ENCODE peak calls at places on chromosome 10, in nine cellular contexts. One of them, this sample, is unnamed.

GRCh38 chr10:89952314-89952713 is 250.9 kb downstream of the KIF20B start:
- DNase-seq in lower lobe of right lung: no peak
- DNase-seq in iris pigment epithelial cell: no peak
- DNase-seq in amniotic epithelial cell: no peak
- DNase-seq in T-helper 2 cell treated with Interferon-gamma antibody and Interleukin-4, amounts not matched to agents 5 μg/mL and 100 μg/mL, for 36 hours: no peak
- DNase-seq in HEK293T: no peak
- DNase-seq in left ventricle myocardium superior: no peak
- DNase-seq in B cell: no peak
- DNase-seq in AG20443: no peak
- DNase-seq in this sample: no peak

GRCh38 chr10:131574707-131575430 is 263.3 kb upstream of the TCERG1L start:
- DNase-seq in B cell: no peak
- DNase-seq in iris pigment epithelial cell: no peak
- DNase-seq in lower lobe of right lung: no peak
- DNase-seq in left ventricle myocardium superior: no peak
- DNase-seq in HEK293T: no peak
- DNase-seq in T-helper 2 cell treated with Interferon-gamma antibody and Interleukin-4, amounts not matched to agents 5 μg/mL and 100 μg/mL, for 36 hours: no peak
- DNase-seq in amniotic epithelial cell: no peak
- DNase-seq in AG20443: no peak
- DNase-seq in this sample: no peak

GRCh38 chr10:67697646-67698245 is 1.8 kb upstream of the CTNNA3 start:
- DNase-seq in lower lobe of right lung: no peak
- DNase-seq in iris pigment epithelial cell: peak; percentile 68
- DNase-seq in AG20443: peak; percentile 58
- DNase-seq in amniotic epithelial cell: peak; percentile 54
- DNase-seq in left ventricle myocardium superior: no peak
- DNase-seq in HEK293T: peak; percentile 35
- DNase-seq in B cell: no peak
- DNase-seq in T-helper 2 cell treated with Interferon-gamma antibody and Interleukin-4, amounts not matched to agents 5 μg/mL and 100 μg/mL, for 36 hours: peak; percentile 14
- DNase-seq in this sample: peak; percentile 56

GRCh38 chr10:11165591-11166543 is 148.2 kb downstream of the CELF2 start:
- DNase-seq in B cell: peak; percentile 75
- DNase-seq in lower lobe of right lung: peak; percentile 63
- DNase-seq in left ventricle myocardium superior: peak; percentile 85
- DNase-seq in amniotic epithelial cell: no peak
- DNase-seq in iris pigment epithelial cell: no peak
- DNase-seq in AG20443: peak; percentile 45
- DNase-seq in T-helper 2 cell treated with Interferon-gamma antibody and Interleukin-4, amounts not matched to agents 5 μg/mL and 100 μg/mL, for 36 hours: peak; percentile 74
- DNase-seq in HEK293T: peak; percentile 64
- DNase-seq in this sample: no peak

GRCh38 chr10:93993782-93994668 is at the start of gene PLCE1:
- DNase-seq in left ventricle myocardium superior: peak; percentile 76
- DNase-seq in lower lobe of right lung: peak; percentile 71
- DNase-seq in T-helper 2 cell treated with Interferon-gamma antibody and Interleukin-4, amounts not matched to agents 5 μg/mL and 100 μg/mL, for 36 hours: no peak
- DNase-seq in iris pigment epithelial cell: no peak
- DNase-seq in HEK293T: peak; percentile 77
- DNase-seq in AG20443: peak; percentile 95
- DNase-seq in amniotic epithelial cell: no peak
- DNase-seq in B cell: no peak
- DNase-seq in this sample: no peak

GRCh38 chr10:118692911-118693310 is 61.9 kb downstream of the CACUL1 start:
- DNase-seq in amniotic epithelial cell: peak; percentile 90
- DNase-seq in B cell: no peak
- DNase-seq in lower lobe of right lung: no peak
- DNase-seq in AG20443: peak; percentile 83
- DNase-seq in HEK293T: no peak
- DNase-seq in T-helper 2 cell treated with Interferon-gamma antibody and Interleukin-4, amounts not matched to agents 5 μg/mL and 100 μg/mL, for 36 hours: no peak
- DNase-seq in left ventricle myocardium superior: no peak
- DNase-seq in iris pigment epithelial cell: peak; percentile 90
- DNase-seq in this sample: peak; percentile 68

GRCh38 chr10:88810196-88810961 is 7.8 kb downstream of the LIPM start:
- DNase-seq in left ventricle myocardium superior: no peak
- DNase-seq in amniotic epithelial cell: peak; percentile 70
- DNase-seq in iris pigment epithelial cell: peak; percentile 74
- DNase-seq in lower lobe of right lung: no peak
- DNase-seq in AG20443: peak; percentile 67
- DNase-seq in HEK293T: peak; percentile 58
- DNase-seq in B cell: no peak
- DNase-seq in T-helper 2 cell treated with Interferon-gamma antibody and Interleukin-4, amounts not matched to agents 5 μg/mL and 100 μg/mL, for 36 hours: no peak
- DNase-seq in this sample: peak; percentile 85

GRCh38 chr10:130761032-130761575 is 550.4 kb downstream of the TCERG1L start:
- DNase-seq in lower lobe of right lung: no peak
- DNase-seq in HEK293T: no peak
- DNase-seq in AG20443: no peak
- DNase-seq in left ventricle myocardium superior: no peak
- DNase-seq in iris pigment epithelial cell: no peak
- DNase-seq in B cell: no peak
- DNase-seq in T-helper 2 cell treated with Interferon-gamma antibody and Interleukin-4, amounts not matched to agents 5 μg/mL and 100 μg/mL, for 36 hours: no peak
- DNase-seq in amniotic epithelial cell: no peak
- DNase-seq in this sample: no peak

GRCh38 chr10:103781329-103782061 is 73.9 kb downstream of the SH3PXD2A start:
- DNase-seq in T-helper 2 cell treated with Interferon-gamma antibody and Interleukin-4, amounts not matched to agents 5 μg/mL and 100 μg/mL, for 36 hours: no peak
- DNase-seq in B cell: no peak
- DNase-seq in lower lobe of right lung: no peak
- DNase-seq in AG20443: peak; percentile 84
- DNase-seq in amniotic epithelial cell: peak; percentile 94
- DNase-seq in left ventricle myocardium superior: no peak
- DNase-seq in HEK293T: no peak
- DNase-seq in iris pigment epithelial cell: peak; percentile 69
- DNase-seq in this sample: peak; percentile 98

GRCh38 chr10:93757136-93757535 is 600 bp upstream of the LGI1 start:
- DNase-seq in left ventricle myocardium superior: no peak
- DNase-seq in T-helper 2 cell treated with Interferon-gamma antibody and Interleukin-4, amounts not matched to agents 5 μg/mL and 100 μg/mL, for 36 hours: no peak
- DNase-seq in HEK293T: peak; percentile 58
- DNase-seq in amniotic epithelial cell: no peak
- DNase-seq in lower lobe of right lung: no peak
- DNase-seq in B cell: no peak
- DNase-seq in iris pigment epithelial cell: no peak
- DNase-seq in AG20443: no peak
- DNase-seq in this sample: no peak

GRCh38 chr10:58209669-58210068 is 58.0 kb downstream of the IPMK start:
- DNase-seq in amniotic epithelial cell: peak; percentile 12
- DNase-seq in lower lobe of right lung: no peak
- DNase-seq in iris pigment epithelial cell: peak; percentile 39
- DNase-seq in HEK293T: no peak
- DNase-seq in left ventricle myocardium superior: peak; percentile 69
- DNase-seq in B cell: no peak
- DNase-seq in AG20443: no peak
- DNase-seq in T-helper 2 cell treated with Interferon-gamma antibody and Interleukin-4, amounts not matched to agents 5 μg/mL and 100 μg/mL, for 36 hours: no peak
- DNase-seq in this sample: no peak

GRCh38 chr10:14146005-14146404 is 184.7 kb downstream of the FRMD4A start:
- DNase-seq in T-helper 2 cell treated with Interferon-gamma antibody and Interleukin-4, amounts not matched to agents 5 μg/mL and 100 μg/mL, for 36 hours: no peak
- DNase-seq in iris pigment epithelial cell: peak; percentile 81
- DNase-seq in AG20443: peak; percentile 44
- DNase-seq in HEK293T: no peak
- DNase-seq in amniotic epithelial cell: peak; percentile 69
- DNase-seq in left ventricle myocardium superior: no peak
- DNase-seq in B cell: no peak
- DNase-seq in lower lobe of right lung: no peak
- DNase-seq in this sample: peak; percentile 9

GRCh38 chr10:33099748-33100147 is 141.7 kb upstream of the ITGB1 start:
- DNase-seq in amniotic epithelial cell: no peak
- DNase-seq in HEK293T: no peak
- DNase-seq in left ventricle myocardium superior: no peak
- DNase-seq in AG20443: peak; percentile 69
- DNase-seq in lower lobe of right lung: no peak
- DNase-seq in B cell: no peak
- DNase-seq in T-helper 2 cell treated with Interferon-gamma antibody and Interleukin-4, amounts not matched to agents 5 μg/mL and 100 μg/mL, for 36 hours: no peak
- DNase-seq in iris pigment epithelial cell: peak; percentile 77
- DNase-seq in this sample: no peak

GRCh38 chr10:93620925-93621324 is 8.6 kb downstream of the PDE6C start:
- DNase-seq in lower lobe of right lung: no peak
- DNase-seq in amniotic epithelial cell: no peak
- DNase-seq in HEK293T: no peak
- DNase-seq in B cell: no peak
- DNase-seq in left ventricle myocardium superior: no peak
- DNase-seq in T-helper 2 cell treated with Interferon-gamma antibody and Interleukin-4, amounts not matched to agents 5 μg/mL and 100 μg/mL, for 36 hours: no peak
- DNase-seq in AG20443: no peak
- DNase-seq in iris pigment epithelial cell: no peak
- DNase-seq in this sample: no peak

GRCh38 chr10:132665946-132666732 is 119.8 kb downstream of the NKX6-2 start:
- DNase-seq in B cell: no peak
- DNase-seq in AG20443: peak; percentile 89
- DNase-seq in amniotic epithelial cell: peak; percentile 90
- DNase-seq in HEK293T: no peak
- DNase-seq in T-helper 2 cell treated with Interferon-gamma antibody and Interleukin-4, amounts not matched to agents 5 μg/mL and 100 μg/mL, for 36 hours: peak; percentile 19
- DNase-seq in iris pigment epithelial cell: peak; percentile 91
- DNase-seq in lower lobe of right lung: peak; percentile 24
- DNase-seq in left ventricle myocardium superior: no peak
- DNase-seq in this sample: peak; percentile 96

GRCh38 chr10:85044-85443 is 35.9 kb upstream of the TUBB8 start:
- DNase-seq in iris pigment epithelial cell: no peak
- DNase-seq in left ventricle myocardium superior: no peak
- DNase-seq in amniotic epithelial cell: no peak
- DNase-seq in AG20443: no peak
- DNase-seq in HEK293T: no peak
- DNase-seq in T-helper 2 cell treated with Interferon-gamma antibody and Interleukin-4, amounts not matched to agents 5 μg/mL and 100 μg/mL, for 36 hours: no peak
- DNase-seq in B cell: no peak
- DNase-seq in lower lobe of right lung: no peak
- DNase-seq in this sample: no peak

GRCh38 chr10:122796796-122797195 is 48.9 kb downstream of the CUZD1 start:
- DNase-seq in T-helper 2 cell treated with Interferon-gamma antibody and Interleukin-4, amounts not matched to agents 5 μg/mL and 100 μg/mL, for 36 hours: no peak
- DNase-seq in lower lobe of right lung: no peak
- DNase-seq in left ventricle myocardium superior: no peak
- DNase-seq in B cell: no peak
- DNase-seq in HEK293T: no peak
- DNase-seq in amniotic epithelial cell: no peak
- DNase-seq in iris pigment epithelial cell: no peak
- DNase-seq in AG20443: no peak
- DNase-seq in this sample: no peak

GRCh38 chr10:81876253-81876731 is 1.3 kb downstream of the NRG3 start:
- DNase-seq in lower lobe of right lung: no peak
- DNase-seq in iris pigment epithelial cell: no peak
- DNase-seq in left ventricle myocardium superior: no peak
- DNase-seq in B cell: no peak
- DNase-seq in T-helper 2 cell treated with Interferon-gamma antibody and Interleukin-4, amounts not matched to agents 5 μg/mL and 100 μg/mL, for 36 hours: no peak
- DNase-seq in AG20443: peak; percentile 12
- DNase-seq in HEK293T: no peak
- DNase-seq in amniotic epithelial cell: no peak
- DNase-seq in this sample: no peak

GRCh38 chr10:60281331-60281730 is 108.3 kb downstream of the ANK3 start:
- DNase-seq in HEK293T: no peak
- DNase-seq in AG20443: no peak
- DNase-seq in lower lobe of right lung: no peak
- DNase-seq in iris pigment epithelial cell: peak; percentile 92
- DNase-seq in T-helper 2 cell treated with Interferon-gamma antibody and Interleukin-4, amounts not matched to agents 5 μg/mL and 100 μg/mL, for 36 hours: no peak
- DNase-seq in amniotic epithelial cell: no peak
- DNase-seq in left ventricle myocardium superior: no peak
- DNase-seq in B cell: no peak
- DNase-seq in this sample: peak; percentile 41

GRCh38 chr10:110822708-110823291 is 48.9 kb upstream of the PDCD4 start:
- DNase-seq in AG20443: no peak
- DNase-seq in iris pigment epithelial cell: no peak
- DNase-seq in T-helper 2 cell treated with Interferon-gamma antibody and Interleukin-4, amounts not matched to agents 5 μg/mL and 100 μg/mL, for 36 hours: no peak
- DNase-seq in amniotic epithelial cell: no peak
- DNase-seq in lower lobe of right lung: no peak
- DNase-seq in left ventricle myocardium superior: no peak
- DNase-seq in HEK293T: no peak
- DNase-seq in B cell: no peak
- DNase-seq in this sample: no peak

GRCh38 chr10:27890971-27891370 is 107.9 kb downstream of the ODAD2 start:
- DNase-seq in iris pigment epithelial cell: no peak
- DNase-seq in HEK293T: no peak
- DNase-seq in amniotic epithelial cell: no peak
- DNase-seq in T-helper 2 cell treated with Interferon-gamma antibody and Interleukin-4, amounts not matched to agents 5 μg/mL and 100 μg/mL, for 36 hours: no peak
- DNase-seq in B cell: no peak
- DNase-seq in left ventricle myocardium superior: no peak
- DNase-seq in AG20443: no peak
- DNase-seq in lower lobe of right lung: no peak
- DNase-seq in this sample: no peak

GRCh38 chr10:3096149-3096548 is 28.8 kb downstream of the PFKP start:
- DNase-seq in amniotic epithelial cell: peak; percentile 41
- DNase-seq in AG20443: peak; percentile 24
- DNase-seq in HEK293T: no peak
- DNase-seq in iris pigment epithelial cell: no peak
- DNase-seq in lower lobe of right lung: no peak
- DNase-seq in T-helper 2 cell treated with Interferon-gamma antibody and Interleukin-4, amounts not matched to agents 5 μg/mL and 100 μg/mL, for 36 hours: no peak
- DNase-seq in left ventricle myocardium superior: no peak
- DNase-seq in B cell: no peak
- DNase-seq in this sample: no peak

GRCh38 chr10:97096327-97097153 is 89.2 kb downstream of the SLIT1 start:
- DNase-seq in B cell: no peak
- DNase-seq in AG20443: no peak
- DNase-seq in iris pigment epithelial cell: no peak
- DNase-seq in T-helper 2 cell treated with Interferon-gamma antibody and Interleukin-4, amounts not matched to agents 5 μg/mL and 100 μg/mL, for 36 hours: no peak
- DNase-seq in left ventricle myocardium superior: peak; percentile 89
- DNase-seq in lower lobe of right lung: no peak
- DNase-seq in amniotic epithelial cell: no peak
- DNase-seq in HEK293T: no peak
- DNase-seq in this sample: no peak

GRCh38 chr10:124534231-124534798 is 72.7 kb downstream of the LHPP start:
- DNase-seq in B cell: peak; percentile 75
- DNase-seq in left ventricle myocardium superior: peak; percentile 66
- DNase-seq in AG20443: no peak
- DNase-seq in lower lobe of right lung: peak; percentile 62
- DNase-seq in T-helper 2 cell treated with Interferon-gamma antibody and Interleukin-4, amounts not matched to agents 5 μg/mL and 100 μg/mL, for 36 hours: no peak
- DNase-seq in iris pigment epithelial cell: peak; percentile 27
- DNase-seq in HEK293T: peak; percentile 71
- DNase-seq in amniotic epithelial cell: peak; percentile 32
- DNase-seq in this sample: no peak

GRCh38 chr10:24974978-24975377 is 22.6 kb upstream of the PRTFDC1 start:
- DNase-seq in HEK293T: no peak
- DNase-seq in B cell: no peak
- DNase-seq in lower lobe of right lung: no peak
- DNase-seq in AG20443: peak; percentile 78
- DNase-seq in T-helper 2 cell treated with Interferon-gamma antibody and Interleukin-4, amounts not matched to agents 5 μg/mL and 100 μg/mL, for 36 hours: no peak
- DNase-seq in amniotic epithelial cell: peak; percentile 96
- DNase-seq in iris pigment epithelial cell: peak; percentile 88
- DNase-seq in left ventricle myocardium superior: peak; percentile 63
- DNase-seq in this sample: no peak

GRCh38 chr10:26879744-26880143 is 19.0 kb upstream of the ABI1 start:
- DNase-seq in lower lobe of right lung: peak; percentile 81
- DNase-seq in HEK293T: no peak
- DNase-seq in T-helper 2 cell treated with Interferon-gamma antibody and Interleukin-4, amounts not matched to agents 5 μg/mL and 100 μg/mL, for 36 hours: no peak
- DNase-seq in AG20443: no peak
- DNase-seq in amniotic epithelial cell: no peak
- DNase-seq in B cell: no peak
- DNase-seq in iris pigment epithelial cell: no peak
- DNase-seq in left ventricle myocardium superior: no peak
- DNase-seq in this sample: peak; percentile 57

GRCh38 chr10:80460399-80461207 is 6.5 kb downstream of the TSPAN14 start:
- DNase-seq in lower lobe of right lung: peak; percentile 82
- DNase-seq in HEK293T: no peak
- DNase-seq in amniotic epithelial cell: peak; percentile 81
- DNase-seq in AG20443: peak; percentile 47
- DNase-seq in left ventricle myocardium superior: peak; percentile 40
- DNase-seq in iris pigment epithelial cell: peak; percentile 45
- DNase-seq in B cell: peak; percentile 20
- DNase-seq in T-helper 2 cell treated with Interferon-gamma antibody and Interleukin-4, amounts not matched to agents 5 μg/mL and 100 μg/mL, for 36 hours: no peak
- DNase-seq in this sample: peak; percentile 92

GRCh38 chr10:49696311-49696710 is 16.9 kb downstream of the C10orf53 start:
- DNase-seq in lower lobe of right lung: no peak
- DNase-seq in iris pigment epithelial cell: no peak
- DNase-seq in B cell: no peak
- DNase-seq in AG20443: no peak
- DNase-seq in HEK293T: no peak
- DNase-seq in amniotic epithelial cell: no peak
- DNase-seq in left ventricle myocardium superior: no peak
- DNase-seq in T-helper 2 cell treated with Interferon-gamma antibody and Interleukin-4, amounts not matched to agents 5 μg/mL and 100 μg/mL, for 36 hours: no peak
- DNase-seq in this sample: no peak

GRCh38 chr10:120172371-120172770 is 279.8 kb downstream of the SEC23IP start:
- DNase-seq in B cell: no peak
- DNase-seq in left ventricle myocardium superior: no peak
- DNase-seq in AG20443: no peak
- DNase-seq in lower lobe of right lung: no peak
- DNase-seq in HEK293T: no peak
- DNase-seq in amniotic epithelial cell: peak; percentile 6
- DNase-seq in iris pigment epithelial cell: peak; percentile 58
- DNase-seq in T-helper 2 cell treated with Interferon-gamma antibody and Interleukin-4, amounts not matched to agents 5 μg/mL and 100 μg/mL, for 36 hours: no peak
- DNase-seq in this sample: no peak

GRCh38 chr10:101858723-101859500 is 15.3 kb upstream of the KCNIP2 start:
- DNase-seq in B cell: no peak
- DNase-seq in amniotic epithelial cell: no peak
- DNase-seq in lower lobe of right lung: no peak
- DNase-seq in HEK293T: no peak
- DNase-seq in iris pigment epithelial cell: no peak
- DNase-seq in AG20443: no peak
- DNase-seq in left ventricle myocardium superior: no peak
- DNase-seq in T-helper 2 cell treated with Interferon-gamma antibody and Interleukin-4, amounts not matched to agents 5 μg/mL and 100 μg/mL, for 36 hours: no peak
- DNase-seq in this sample: no peak

GRCh38 chr10:93894516-93895378 is 969 bp downstream of the SLC35G1 start:
- DNase-seq in AG20443: peak; percentile 37
- DNase-seq in left ventricle myocardium superior: no peak
- DNase-seq in B cell: no peak
- DNase-seq in T-helper 2 cell treated with Interferon-gamma antibody and Interleukin-4, amounts not matched to agents 5 μg/mL and 100 μg/mL, for 36 hours: no peak
- DNase-seq in lower lobe of right lung: no peak
- DNase-seq in iris pigment epithelial cell: peak; percentile 15
- DNase-seq in HEK293T: peak; percentile 14
- DNase-seq in amniotic epithelial cell: no peak
- DNase-seq in this sample: no peak

This sample was measured in bronchial epithelial cell.